ENCODE peak calls at places on chromosomes 6 and 20, in ten cellular contexts. S is GM23338; N is CD4-positive, alpha-beta memory T cell; Q is fibroblast of lung; T is breast epithelium; C is Peyer's patch; R is tibial nerve; X is SJCRH30; H is A549; Y is fibroblast of pulmonary artery. I is an unnamed sample.
A peak's percentile ranks its signal among the peaks of the same experiment; 100 is the strongest.

GRCh38 chr6:12324096-12324495 is 33.9 kb downstream of the EDN1 start:
- DNase-seq in S (no peak), N (no peak), Q (no peak), T (no peak), C (no peak), R (no peak), X (no peak), H (peak; percentile 99), Y (peak; percentile 81), I (no peak)

GRCh38 chr20:17858450-17859001 is 110.1 kb downstream of the SNX5 start:
- DNase-seq in S (no peak), N (no peak), Q (no peak), T (no peak), C (no peak), R (no peak), X (no peak), H (no peak), Y (no peak), I (no peak)

GRCh38 chr20:23541330-23541729 is 27.0 kb downstream of the CST9L start:
- DNase-seq in S (no peak), N (no peak), Q (no peak), T (no peak), C (no peak), R (no peak), X (no peak), H (no peak), Y (no peak), I (no peak)

GRCh38 chr6:137216106-137216505 is 3.1 kb downstream of the IFNGR1 start:
- DNase-seq in S (no peak), N (no peak), Q (no peak), T (no peak), C (no peak), R (no peak), X (no peak), H (no peak), Y (no peak), I (no peak)

GRCh38 chr6:118719351-118720124 is 68.1 kb upstream of the CEP85L start:
- DNase-seq in S (no peak), N (peak; percentile 31), Q (no peak), T (no peak), C (peak; percentile 40), R (no peak), X (peak; percentile 65), H (no peak), Y (no peak), I (peak; percentile 50)

GRCh38 chr6:10014561-10014960 is 400.3 kb downstream of the TFAP2A start:
- DNase-seq in S (no peak), N (no peak), Q (no peak), T (no peak), C (no peak), R (no peak), X (peak; percentile 86), H (no peak), Y (no peak), I (no peak)

GRCh38 chr6:24859608-24860007 is 60.9 kb upstream of the ARMH2 start:
- DNase-seq in S (no peak), N (no peak), Q (no peak), T (no peak), C (no peak), R (no peak), X (no peak), H (no peak), Y (no peak), I (no peak)

GRCh38 chr20:48957521-48957920 is 36.0 kb downstream of the ARFGEF2 start:
- DNase-seq in S (no peak), N (no peak), Q (no peak), T (no peak), C (no peak), R (no peak), X (no peak), H (no peak), Y (peak; percentile 39), I (no peak)

DNA sequence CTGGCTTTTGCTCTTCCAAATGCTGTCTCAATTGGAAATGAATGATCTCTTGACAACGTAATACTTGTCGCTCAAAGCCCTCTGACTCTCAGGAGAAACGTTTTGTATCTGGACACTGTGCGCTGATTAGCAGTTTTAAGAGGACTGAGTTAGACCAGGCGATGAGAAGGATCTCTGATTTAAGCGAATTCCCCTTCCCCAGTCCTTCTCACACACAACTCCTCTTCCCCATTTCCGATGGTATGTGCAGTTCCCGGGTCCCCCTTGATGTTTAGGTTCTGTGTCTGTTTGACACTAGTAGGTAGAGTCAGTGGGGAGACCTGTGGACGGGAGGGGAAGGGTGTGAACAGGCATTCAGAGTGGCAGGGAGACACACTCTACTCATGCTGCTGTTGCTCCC is 2.5 kb downstream of the ZDHHC14 start:
- DNase-seq in S (no peak), N (no peak), Q (no peak), T (no peak), C (no peak), R (no peak), X (no peak), H (no peak), Y (no peak), I (no peak)
- H3K4me3 ChIP-seq in S (no peak overlapping the region), N (no peak overlapping the region), Q (no peak overlapping the region), T (peak overlapping the region; percentile 99), C (no peak overlapping the region), R (no peak overlapping the region), X (no peak overlapping the region), H (no peak overlapping the region), Y (no peak overlapping the region), I (no peak overlapping the region)

GRCh38 chr6:168285456-168285855 is 34.1 kb downstream of the DACT2 start:
- DNase-seq in S (no peak), N (no peak), Q (no peak), T (no peak), C (no peak), R (no peak), X (no peak), H (no peak), Y (no peak), I (no peak)

GRCh38 chr6:168281826-168282225 is 37.8 kb downstream of the DACT2 start:
- DNase-seq in S (no peak), N (no peak), Q (no peak), T (no peak), C (no peak), R (no peak), X (no peak), H (no peak), Y (no peak), I (no peak)

GRCh38 chr6:168284187-168284586 is 35.4 kb downstream of the DACT2 start:
- DNase-seq in S (no peak), N (no peak), Q (no peak), T (no peak), C (no peak), R (no peak), X (no peak), H (no peak), Y (no peak), I (no peak)

GRCh38 chr6:168282985-168283685 is 36.4 kb downstream of the DACT2 start:
- DNase-seq in S (no peak), N (no peak), Q (no peak), T (no peak), C (no peak), R (no peak), X (no peak), H (no peak), Y (no peak), I (no peak)

GRCh38 chr6:168283686-168284025 is 35.9 kb downstream of the DACT2 start:
- DNase-seq in S (no peak), N (no peak), Q (no peak), T (no peak), C (no peak), R (no peak), X (no peak), H (no peak), Y (no peak), I (no peak)
- H3K4me3 ChIP-seq in S (no peak overlapping the region), N (no peak overlapping the region), Q (no peak overlapping the region), T (no peak overlapping the region), C (no peak overlapping the region), R (no peak overlapping the region), X (no peak overlapping the region), H (no peak overlapping the region), Y (no peak overlapping the region), I (no peak overlapping the region)

DNA sequence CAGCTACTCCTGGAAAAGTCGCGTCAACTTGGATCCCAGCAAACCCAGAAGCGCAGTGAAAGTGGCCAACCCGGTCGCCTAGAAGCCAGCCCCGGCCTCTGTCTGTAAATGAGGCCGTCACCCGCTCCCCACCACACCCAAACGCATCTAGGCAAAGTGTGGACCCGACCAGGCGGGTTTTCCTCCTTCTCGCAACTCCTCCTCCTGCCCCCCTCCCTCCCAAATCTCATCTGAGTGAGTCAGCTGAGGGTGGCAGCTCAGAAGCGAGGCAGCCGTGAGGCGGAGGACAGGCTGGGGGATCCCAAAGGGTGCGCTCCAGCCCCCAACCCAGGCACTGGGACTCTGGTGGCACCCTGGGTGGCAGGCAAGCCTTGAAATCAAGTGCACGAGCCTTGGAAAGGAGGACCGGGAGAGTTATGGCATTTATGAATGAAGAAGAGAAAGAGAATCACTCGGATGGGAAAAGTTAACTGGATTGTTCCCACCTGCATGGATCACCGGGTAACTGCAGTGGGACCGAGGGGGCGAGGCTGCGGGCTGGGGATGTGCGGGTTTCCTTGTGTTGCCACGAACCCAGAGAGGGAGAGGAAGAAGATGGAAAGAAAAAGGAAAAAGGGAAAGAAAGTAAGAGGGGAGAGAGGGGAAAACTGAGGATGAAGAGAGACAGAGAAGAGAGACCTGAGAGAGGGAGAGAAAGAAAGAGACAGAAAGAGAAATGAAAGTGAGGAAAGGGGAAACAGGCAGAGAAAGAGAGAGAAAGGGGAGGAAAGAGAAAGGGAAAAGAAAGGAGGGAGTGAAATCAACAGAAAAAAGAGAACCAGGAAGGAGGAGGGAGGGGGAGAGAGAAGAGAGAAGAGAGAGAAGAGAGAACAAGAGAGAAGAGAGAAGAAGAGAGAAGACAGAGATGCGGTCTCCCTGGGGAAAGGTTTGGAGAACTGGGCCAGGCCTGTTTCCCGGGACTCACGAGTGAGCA is at the start of gene APCDD1L:
- DNase-seq in S (peak; percentile 78), N (no peak), Q (peak; percentile 65), T (no peak), C (no peak), R (no peak), X (no peak), H (no peak), Y (peak; percentile 37), I (no peak)
- H3K4me3 ChIP-seq in S (peak within 1 kb of the TSS; percentile 79), N (no peak within 1 kb of the TSS), Q (peak within 1 kb of the TSS; percentile 18), T (peak within 1 kb of the TSS; percentile 61), C (no peak within 1 kb of the TSS), R (peak within 1 kb of the TSS; percentile 27), X (no peak within 1 kb of the TSS), H (no peak within 1 kb of the TSS), Y (peak within 1 kb of the TSS; percentile 42), I (no peak within 1 kb of the TSS)

GRCh38 chr6:33162471-33162870 is 29.8 kb downstream of the COL11A2 start:
- DNase-seq in S (no peak), N (no peak), Q (no peak), T (no peak), C (no peak), R (no peak), X (no peak), H (no peak), Y (no peak), I (no peak)

GRCh38 chr6:33160096-33160495 is 32.2 kb downstream of the COL11A2 start:
- DNase-seq in S (no peak), N (no peak), Q (no peak), T (no peak), C (no peak), R (no peak), X (no peak), H (no peak), Y (no peak), I (no peak)

GRCh38 chr6:33163540-33163939 is 28.7 kb downstream of the COL11A2 start:
- DNase-seq in S (no peak), N (no peak), Q (no peak), T (no peak), C (no peak), R (no peak), X (no peak), H (no peak), Y (no peak), I (no peak)

GRCh38 chr6:33161354-33162320 is 30.6 kb downstream of the COL11A2 start:
- DNase-seq in S (peak; percentile 79), N (peak; percentile 82), Q (peak; percentile 49), T (peak; percentile 78), C (peak; percentile 76), R (peak; percentile 80), X (peak; percentile 76), H (peak; percentile 37), Y (peak; percentile 57), I (peak; percentile 36)

DNA sequence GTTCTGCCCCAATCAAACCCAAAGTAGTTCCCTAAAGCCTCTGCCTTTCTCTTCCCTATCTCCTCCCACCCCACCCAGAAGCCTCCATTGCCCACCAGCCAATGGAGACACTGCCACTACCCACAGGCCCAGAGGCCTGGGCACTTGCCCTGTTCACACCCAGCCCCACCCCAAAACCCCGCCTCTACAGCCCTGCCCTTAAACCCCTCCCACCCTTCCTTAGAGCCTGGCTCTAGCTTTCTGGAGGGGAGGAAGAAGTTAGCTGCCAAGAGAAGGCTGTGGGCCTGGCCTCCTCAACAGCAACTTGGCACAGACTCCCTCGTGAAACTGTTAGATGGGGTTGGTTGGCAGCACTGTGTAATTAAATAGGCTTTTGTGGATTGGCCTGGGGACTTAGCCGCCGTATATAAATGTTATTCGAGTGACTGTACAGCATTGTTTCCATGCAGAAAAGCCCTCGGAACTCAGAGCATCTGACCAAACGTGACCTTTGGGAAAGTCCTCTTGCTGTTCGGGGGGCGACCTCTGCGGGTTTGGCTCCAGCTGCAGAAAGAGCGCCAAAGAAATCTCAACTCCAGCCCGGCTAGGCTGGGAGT is 31.4 kb downstream of the COL11A2 start:
- DNase-seq in S (peak; percentile 61), N (no peak), Q (peak; percentile 89), T (no peak), C (no peak), R (peak; percentile 33), X (peak; percentile 64), H (peak; percentile 45), Y (peak; percentile 57), I (peak; percentile 33)
- H3K4me3 ChIP-seq in S (peak overlapping the region; percentile 75), N (no peak overlapping the region), Q (no peak overlapping the region), T (peak overlapping the region; percentile 65), C (no peak overlapping the region), R (peak overlapping the region; percentile 55), X (peak overlapping the region; percentile 52), H (no peak overlapping the region), Y (no peak overlapping the region), I (peak overlapping the region; percentile 57)